ENCODE peak calls at places on chromosomes 12 and 14, in four cellular contexts. M is GM10248, U is tibial artery, I is heart left ventricle. F is an unnamed sample.

GRCh38 chr12:50992814-50993213 is 33.4 kb downstream of the SLC11A2 start:
- DNase-seq in M (no peak), U (no peak), I (no peak), F (no peak)

GRCh38 chr14:21096889-21097615 is 1.4 kb downstream of the ZNF219 start:
- DNase-seq in M (no peak), U (no peak), I (no peak), F (no peak)

GRCh38 chr12:108804361-108804949 is 52.9 kb downstream of the SSH1 start:
- DNase-seq in M (no peak), U (peak; percentile 85), I (no peak), F (no peak)

GRCh38 chr14:66046035-66046434 is 440.1 kb upstream of the CCDC196 start:
- DNase-seq in M (no peak), U (no peak), I (no peak), F (no peak)

GRCh38 chr12:133106253-133106652 is 23.8 kb downstream of the ZNF891 start:
- DNase-seq in M (no peak), U (no peak), I (no peak), F (no peak)

GRCh38 chr12:39103552-39104165 is 198.3 kb upstream of the CPNE8 start:
- DNase-seq in M (peak; percentile 63), U (no peak), I (no peak), F (no peak)

GRCh38 chr12:1595690-1596347 is 1.4 kb upstream of the FBXL14 start:
- DNase-seq in M (no peak), U (no peak), I (no peak), F (no peak)

GRCh38 chr12:124321556-124322270 is 26.8 kb downstream of the RFLNA start:
- DNase-seq in M (no peak), U (no peak), I (no peak), F (no peak)

GRCh38 chr12:98401427-98401826 is 114.0 kb upstream of the TMPO start:
- DNase-seq in M (no peak), U (no peak), I (no peak), F (no peak)

GRCh38 chr12:50246873-50247612 is 36.3 kb downstream of the LIMA1 start:
- DNase-seq in M (peak; percentile 51), U (peak; percentile 89), I (no peak), F (peak; percentile 56)

GRCh38 chr12:92424338-92424737 is 278.5 kb upstream of the PLEKHG7 start:
- DNase-seq in M (no peak), U (no peak), I (no peak), F (no peak)

GRCh38 chr12:54762390-54762789 is 91.9 kb upstream of the MUCL1 start:
- DNase-seq in M (no peak), U (no peak), I (no peak), F (no peak)

GRCh38 chr12:54765652-54766051 is 88.7 kb upstream of the MUCL1 start:
- DNase-seq in M (no peak), U (no peak), I (no peak), F (no peak)

GRCh38 chr12:54759751-54760150 is 94.6 kb upstream of the MUCL1 start:
- DNase-seq in M (peak; percentile 16), U (no peak), I (no peak), F (no peak)
- TF ChIP-seq CTCF in M (peak; percentile 39), U (no peak), I (no peak), F (no peak)

GRCh38 chr12:96617178-96617577 is 127.8 kb downstream of the CFAP54 start:
- DNase-seq in M (no peak), U (no peak), I (no peak), F (no peak)
- TF ChIP-seq CTCF in M (no peak), U (no peak), I (no peak), F (no peak)

DNA sequence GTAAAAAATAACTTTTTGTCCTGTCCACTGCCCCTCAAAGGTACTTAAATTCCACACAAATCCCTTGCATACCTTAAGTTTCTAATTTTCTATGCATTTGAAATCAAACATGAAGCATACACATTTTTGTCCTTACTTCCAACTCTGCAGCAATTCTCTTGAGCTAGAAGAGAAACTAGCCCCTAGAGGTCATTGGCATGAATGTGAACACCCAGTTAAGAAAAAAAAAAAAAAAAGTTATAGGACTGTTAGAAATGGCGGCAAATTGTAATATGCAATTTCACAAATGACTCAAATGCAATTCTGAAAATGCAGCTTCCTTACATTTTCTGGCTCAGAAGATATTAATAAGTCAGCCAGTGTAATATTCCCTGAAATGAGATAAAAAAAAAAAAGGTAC is 4.6 kb upstream of the ESR2 start:
- DNase-seq in M (no peak), U (no peak), I (no peak), F (no peak)
- TF ChIP-seq CTCF in M (no peak), U (no peak), I (no peak), F (no peak)

DNA sequence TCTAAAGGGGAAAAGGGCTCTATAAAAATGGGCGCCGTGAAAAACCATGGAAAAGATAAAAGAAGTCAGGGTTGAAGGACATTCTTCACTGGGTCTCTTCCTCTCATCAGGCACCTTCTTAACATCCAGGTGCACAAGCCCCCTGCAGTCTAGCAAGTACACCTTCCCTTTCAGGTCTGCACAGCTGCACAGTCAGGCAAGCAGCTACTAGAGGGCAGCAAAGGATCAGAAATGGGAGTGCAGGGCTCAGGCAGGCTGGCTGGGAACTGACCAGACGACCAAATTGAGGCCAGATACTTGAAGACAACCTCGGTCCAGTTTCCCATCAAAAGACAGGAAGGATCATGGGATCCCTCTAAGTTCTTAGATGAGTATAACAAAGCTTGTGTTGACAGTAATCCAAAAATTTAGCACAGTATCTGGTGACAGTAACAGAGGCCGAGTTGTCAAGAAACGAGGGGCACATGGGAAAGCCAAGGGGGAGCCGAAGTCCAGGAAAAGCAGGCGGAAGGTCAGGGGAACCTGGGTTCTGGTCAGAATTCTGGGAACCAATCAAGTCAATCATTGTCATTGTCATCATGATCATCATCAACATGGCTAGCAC is 10.1 kb upstream of the GRIP1 start:
- DNase-seq in M (peak; percentile 39), U (no peak), I (no peak), F (no peak)
- TF ChIP-seq CTCF in M (peak; percentile 90), U (no peak), I (peak; percentile 41), F (no peak)

DNA sequence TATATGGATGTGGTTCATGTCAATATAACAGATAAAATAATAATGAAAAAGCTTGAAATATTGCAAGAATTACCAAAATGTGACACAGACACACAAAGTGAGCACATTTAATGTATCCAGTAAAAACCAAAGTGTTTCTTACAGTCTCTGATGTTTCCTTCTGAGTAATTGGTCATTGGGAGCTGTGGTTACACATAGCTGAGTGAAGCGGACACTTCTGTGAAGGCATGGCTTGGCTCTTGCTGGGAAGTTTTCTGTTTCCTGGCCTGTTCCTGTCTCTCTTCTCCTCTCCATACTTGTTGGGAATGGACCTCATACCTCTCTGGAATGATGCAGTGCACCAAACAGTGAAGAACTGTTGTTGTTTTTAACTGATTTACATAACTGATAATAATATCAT is 117.3 kb downstream of the BICD1 start:
- DNase-seq in M (no peak), U (no peak), I (no peak), F (no peak)
- TF ChIP-seq CTCF in M (no peak), U (no peak), I (no peak), F (no peak)

DNA sequence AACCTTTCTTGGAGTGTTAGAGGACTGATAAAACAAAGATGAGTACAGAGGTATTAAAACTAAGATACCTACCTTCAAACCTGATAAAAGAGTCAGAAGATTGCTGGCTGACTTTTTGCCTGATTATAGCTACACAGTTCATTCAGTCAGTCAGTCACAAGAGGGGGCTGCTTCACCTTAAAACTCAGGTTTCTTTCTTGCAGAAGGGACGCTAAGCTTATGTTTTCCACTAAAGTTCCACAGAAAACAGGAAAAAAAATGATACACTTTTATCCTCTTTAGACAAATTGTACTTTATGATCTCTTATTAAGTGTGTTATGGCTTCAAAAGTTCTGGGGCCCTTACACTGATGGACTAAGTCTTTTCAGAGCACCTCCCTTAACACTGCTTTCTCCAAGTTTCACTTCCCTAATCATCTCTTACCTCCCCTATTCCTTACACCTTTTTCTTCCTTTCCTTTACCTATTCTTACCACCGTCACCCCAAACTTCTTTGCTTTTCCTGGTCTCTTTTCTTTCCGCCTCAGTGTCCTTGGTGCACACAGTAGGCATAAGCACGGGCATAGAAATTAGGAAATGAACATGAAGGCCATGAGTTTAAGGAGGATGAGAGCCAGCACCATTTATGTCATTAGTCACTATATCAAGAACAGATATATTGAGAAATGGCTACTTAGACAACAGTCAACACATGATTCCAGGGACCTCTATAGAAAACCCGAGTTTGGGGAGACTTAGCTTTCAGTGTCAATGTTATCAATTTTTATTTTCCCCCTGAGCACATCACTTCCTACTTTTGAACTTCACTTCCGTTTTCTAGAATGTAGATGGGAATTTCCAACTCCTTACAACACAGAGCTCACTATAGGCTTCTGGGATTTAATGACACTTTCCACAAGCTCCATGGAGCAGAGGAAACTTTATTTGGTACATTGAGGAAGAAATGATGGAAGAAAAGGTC is 448.9 kb upstream of the OR4E1 start:
- DNase-seq in M (no peak), U (no peak), I (no peak), F (no peak)
- TF ChIP-seq CTCF in M (peak; percentile 52), U (no peak), I (no peak), F (no peak)

DNA sequence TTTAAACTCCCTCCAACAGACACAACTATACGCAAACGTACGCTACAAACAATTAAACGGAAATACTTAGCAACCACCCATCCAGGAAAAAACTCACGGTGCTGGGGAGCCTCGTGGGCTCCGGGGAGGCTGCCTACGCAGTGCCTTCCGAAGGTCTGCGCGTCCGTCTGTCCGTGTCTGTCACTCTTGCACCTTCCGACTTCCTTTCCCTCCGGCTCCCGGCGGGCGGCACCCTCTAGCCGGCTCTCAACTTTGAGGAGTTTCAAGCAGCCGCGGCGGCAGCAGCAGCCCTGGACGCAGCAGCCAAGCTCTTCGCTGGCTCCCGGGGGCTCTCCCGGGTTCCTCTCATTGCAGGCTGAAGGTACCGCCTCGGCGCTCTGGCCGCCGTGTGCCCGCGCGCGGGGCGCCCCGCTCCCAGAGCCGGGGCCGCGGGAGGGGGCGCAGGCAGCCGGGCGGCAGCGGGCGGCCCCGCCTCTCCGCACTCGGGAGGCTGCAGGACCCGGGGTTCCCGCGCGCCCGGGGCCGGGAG is at the start of gene PCED1B:
- DNase-seq in M (peak; percentile 60), U (peak; percentile 89), I (peak; percentile 89), F (no peak)
- TF ChIP-seq CTCF in M (peak; percentile 52), U (peak; percentile 11), I (no peak), F (no peak)

GRCh38 chr12:2958432-2959193 is 584 bp upstream of the TEAD4 start:
- DNase-seq in M (peak; percentile 53), U (peak; percentile 78), I (peak; percentile 84), F (no peak)

GRCh38 chr12:2960432-2960956 is 1.3 kb downstream of the TEAD4 start:
- DNase-seq in M (peak; percentile 53), U (no peak), I (no peak), F (no peak)

GRCh38 chr12:2959194-2959507 is at the start of gene TEAD4:
- DNase-seq in M (peak; percentile 76), U (no peak), I (peak; percentile 81), F (no peak)

GRCh38 chr12:2960996-2961616 is 1.9 kb downstream of the TEAD4 start:
- DNase-seq in M (no peak), U (no peak), I (no peak), F (no peak)

GRCh38 chr12:2959508-2960431 is 573 bp downstream of the TEAD4 start:
- DNase-seq in M (peak; percentile 65), U (peak; percentile 82), I (peak; percentile 75), F (no peak)
- TF ChIP-seq CTCF in M (no peak), U (no peak), I (no peak), F (no peak)

F was measured in omental fat pad.